ENCODE peak calls at places on chromosome 1, in ten cellular contexts. F is activated T-cell treated with anti-CD3 and anti-CD28 coated beads, Interleukin-2, amount 50 U/mL, for 48 hours; J is HTR-8/SVneo; T is NCI-H2171 treated with DMSO at 0.1 percent for 48 hours; B is ovary; W is HCEC 1CT; D is germinal center; P is activated CD4-positive, alpha-beta T cell treated with anti-CD3 and anti-CD28 coated beads, Interleukin-2, amount 10 ng/mL, durations not matched to agents 7 days and 5 days; E is EL; V is progenitor cell of endocrine pancreas. R is an unnamed sample.

GRCh38 chr1:25519624-25520023 is 23.8 kb upstream of the LDLRAP1 start:
- DNase-seq in F (no peak), J (no peak), T (no peak), B (no peak), W (peak), D (no peak), P (no peak), E (peak), V (no peak), R (peak)

GRCh38 chr1:151993084-151993733 is 450 bp downstream of the S100A10 start:
- DNase-seq in F (peak), J (no peak), T (no peak), B (peak), W (peak), D (peak), P (peak), E (peak), V (no peak), R (peak)

GRCh38 chr1:232476538-232476950 is 153.4 kb downstream of the SIPA1L2 start:
- DNase-seq in F (no peak), J (no peak), T (no peak), B (no peak), W (no peak), D (no peak), P (no peak), E (no peak), V (no peak), R (no peak)

GRCh38 chr1:235648407-235648907 is 1.1 kb downstream of the GNG4 start:
- DNase-seq in F (no peak), J (no peak), T (peak), B (peak), W (no peak), D (no peak), P (no peak), E (peak), V (no peak), R (no peak)

GRCh38 chr1:22671999-22672398 is 19.0 kb downstream of the C1QB start:
- DNase-seq in F (no peak), J (no peak), T (no peak), B (no peak), W (no peak), D (no peak), P (no peak), E (no peak), V (no peak), R (no peak)

GRCh38 chr1:1847061-1847460 is 43.8 kb downstream of the GNB1 start:
- DNase-seq in F (no peak), J (no peak), T (no peak), B (no peak), W (no peak), D (no peak), P (no peak), E (no peak), V (no peak), R (no peak)

GRCh38 chr1:58159424-58159810 is 387.1 kb downstream of the OMA1 start:
- DNase-seq in F (no peak), J (no peak), T (no peak), B (no peak), W (no peak), D (no peak), P (no peak), E (no peak), V (no peak), R (no peak)

GRCh38 chr1:3156936-3157335 is 87.9 kb downstream of the PRDM16 start:
- DNase-seq in F (no peak), J (no peak), T (no peak), B (no peak), W (no peak), D (no peak), P (no peak), E (no peak), V (no peak), R (no peak)

GRCh38 chr1:17419626-17420328 is 19.7 kb downstream of the RCC2 start:
- DNase-seq in F (peak), J (peak), T (peak), B (peak), W (peak), D (peak), P (peak), E (peak), V (peak), R (no peak)

R was measured in RKO.